ENCODE peak calls at places on chromosomes 13 and 19, in seven cellular contexts. U is thyroid gland, A is A549, F is esophagus squamous epithelium, R is uterus, S is upper lobe of left lung, M is heart left ventricle. O is an unnamed sample.

GRCh38 chr13:65679240-65679639 is 1550.9 kb downstream of the PCDH9 start:
- DNase-seq in M (no peak), U (no peak), F (no peak), S (no peak), A (no peak), R (no peak), O (no peak)

GRCh38 chr19:36939153-36939552 is 23.0 kb downstream of the ZNF568 start:
- DNase-seq in M (no peak), R (no peak), U (no peak), F (no peak), S (no peak), A (no peak), O (no peak)

GRCh38 chr13:113762538-113762937 is 3.5 kb downstream of the TMEM255B start:
- DNase-seq in M (no peak), S (no peak), F (no peak), A (no peak), U (no peak), R (no peak), O (no peak)

GRCh38 chr13:29543230-29544215 is 52.0 kb downstream of the SLC7A1 start:
- DNase-seq in A (no peak), R (no peak), S (no peak), U (no peak), F (no peak), M (no peak), O (no peak)

GRCh38 chr19:3458595-3459284 is 21.6 kb downstream of the SMIM24 start:
- DNase-seq in F (no peak), U (no peak), R (peak; percentile 71), S (no peak), M (peak; percentile 68), A (no peak), O (no peak)

GRCh38 chr13:32107474-32107873 is 75.9 kb downstream of the FRY start:
- DNase-seq in U (no peak), F (no peak), M (no peak), S (no peak), A (no peak), R (no peak), O (no peak)

GRCh38 chr19:58356236-58356970 is 3.1 kb upstream of the A1BG start:
- DNase-seq in R (no peak), F (no peak), S (no peak), U (no peak), M (no peak), A (no peak), O (no peak)

GRCh38 chr13:113668491-113668971 is 1.5 kb downstream of the GRK1 start:
- DNase-seq in U (no peak), R (peak; percentile 5), F (no peak), A (no peak), S (peak; percentile 15), M (peak; percentile 12), O (no peak)

GRCh38 chr13:26965976-26966375 is 205.4 kb upstream of the GPR12 start:
- DNase-seq in U (no peak), S (no peak), A (no peak), R (peak; percentile 45), F (no peak), M (peak; percentile 84), O (peak; percentile 79)

GRCh38 chr13:26971990-26972888 is 199.4 kb downstream of the USP12 start:
- DNase-seq in M (no peak), U (no peak), R (no peak), A (no peak), F (no peak), S (peak; percentile 66), O (peak; percentile 58)

GRCh38 chr13:26967119-26968038 is 204.2 kb downstream of the USP12 start:
- DNase-seq in R (no peak), M (peak; percentile 49), U (no peak), F (no peak), A (no peak), S (no peak), O (no peak)

GRCh38 chr13:26965058-26965380 is 204.4 kb upstream of the GPR12 start:
- DNase-seq in S (no peak), F (no peak), U (no peak), A (no peak), M (no peak), R (no peak), O (no peak)

DNA sequence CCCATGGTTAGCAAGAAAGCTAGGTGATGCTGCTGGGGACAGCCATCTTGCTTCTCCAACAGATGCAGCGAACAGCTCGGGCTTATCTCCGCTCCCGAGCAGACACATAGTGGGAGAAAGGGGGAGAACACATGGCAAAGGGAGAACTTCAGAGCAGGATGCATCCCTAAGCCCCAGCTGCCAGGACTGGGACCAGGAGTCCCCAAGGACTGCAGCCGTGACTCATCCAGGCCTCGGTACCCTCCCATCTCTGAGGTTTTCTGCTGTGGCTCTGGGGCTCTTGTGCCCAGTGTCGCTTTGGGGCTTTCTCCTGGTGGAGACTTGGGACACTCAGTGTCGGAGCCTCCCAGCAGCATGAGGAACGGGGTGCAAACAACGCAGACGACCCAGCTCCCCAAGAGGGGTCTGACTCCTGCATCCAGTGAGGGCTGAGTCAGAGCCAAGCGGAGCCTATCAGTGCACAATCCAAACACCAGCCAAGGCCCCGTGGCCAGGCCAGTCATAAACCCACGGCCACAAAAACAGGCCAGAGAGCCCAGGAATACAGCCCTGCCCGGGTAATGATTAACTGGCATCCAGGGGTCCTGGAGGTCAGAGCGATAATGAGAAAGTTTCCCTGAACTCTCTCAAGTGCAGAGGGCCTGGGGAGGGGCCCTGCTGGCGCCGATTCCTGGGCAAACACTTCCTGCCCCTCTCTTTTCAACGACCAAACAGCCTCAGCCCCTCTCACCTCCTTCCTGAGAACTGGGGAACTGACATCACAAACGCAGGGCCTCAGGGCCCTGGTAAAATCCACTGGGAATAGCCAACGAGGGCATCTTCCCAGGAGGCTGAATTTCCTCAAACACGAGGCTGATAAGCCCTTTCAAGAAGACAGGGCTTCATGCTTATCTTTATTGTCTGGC is 202.9 kb downstream of the USP12 start:
- DNase-seq in A (no peak), R (no peak), U (no peak), M (no peak), S (peak; percentile 49), F (no peak), O (peak; percentile 91)
- H3K27ac ChIP-seq in A (peak overlapping the region; percentile 63), R (no peak overlapping the region), U (no peak overlapping the region), M (no peak overlapping the region), S (peak overlapping the region; percentile 18), F (no peak overlapping the region), O (peak overlapping the region; percentile 97)

DNA sequence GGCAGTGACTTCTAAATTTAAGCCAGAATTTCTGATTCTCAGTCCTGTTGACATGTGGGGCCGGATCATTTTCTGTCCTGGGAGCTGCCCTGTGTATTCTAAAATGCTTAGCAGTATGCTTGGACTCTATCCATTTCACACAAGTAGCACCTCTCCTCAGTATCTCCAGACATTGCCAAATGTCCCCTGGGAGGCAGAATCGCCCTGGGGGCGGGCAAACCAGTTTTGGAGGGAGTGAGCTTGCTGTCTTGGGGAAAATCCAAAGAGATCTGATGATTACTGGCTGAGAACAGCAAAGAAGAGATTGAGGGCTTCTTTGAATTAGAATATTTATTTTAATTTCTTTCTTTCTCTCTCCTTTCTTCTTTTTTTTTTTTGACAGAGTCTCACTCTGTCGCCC is 16.4 kb downstream of the VAV1 start:
- DNase-seq in A (no peak), M (no peak), R (no peak), U (no peak), S (no peak), F (no peak), O (no peak)
- H3K4me1 ChIP-seq in A (no peaks in the 10 kb centered on the region), M (no peaks in the 10 kb centered on the region), R (no peaks in the 10 kb centered on the region), U (no peaks in the 10 kb centered on the region), S (no peaks in the 10 kb centered on the region), F (peaks cover 6% of the 10 kb centered on the region), O (no peaks in the 10 kb centered on the region)

GRCh38 chr19:51391073-51391611 is 751 bp upstream of the C19orf84 start:
- DNase-seq in A (no peak), F (no peak), S (no peak), R (no peak), U (no peak), M (no peak), O (no peak)

GRCh38 chr19:51396175-51396574 is 5.8 kb upstream of the C19orf84 start:
- DNase-seq in A (no peak), R (no peak), S (no peak), M (no peak), U (no peak), F (no peak), O (no peak)

GRCh38 chr19:51398096-51398704 is 7.8 kb upstream of the C19orf84 start:
- DNase-seq in A (peak; percentile 50), F (no peak), S (no peak), M (no peak), U (no peak), R (no peak), O (no peak)

GRCh38 chr19:51389143-51389542 is 1.2 kb downstream of the C19orf84 start:
- DNase-seq in R (no peak), M (no peak), A (no peak), F (no peak), U (no peak), S (no peak), O (no peak)

DNA sequence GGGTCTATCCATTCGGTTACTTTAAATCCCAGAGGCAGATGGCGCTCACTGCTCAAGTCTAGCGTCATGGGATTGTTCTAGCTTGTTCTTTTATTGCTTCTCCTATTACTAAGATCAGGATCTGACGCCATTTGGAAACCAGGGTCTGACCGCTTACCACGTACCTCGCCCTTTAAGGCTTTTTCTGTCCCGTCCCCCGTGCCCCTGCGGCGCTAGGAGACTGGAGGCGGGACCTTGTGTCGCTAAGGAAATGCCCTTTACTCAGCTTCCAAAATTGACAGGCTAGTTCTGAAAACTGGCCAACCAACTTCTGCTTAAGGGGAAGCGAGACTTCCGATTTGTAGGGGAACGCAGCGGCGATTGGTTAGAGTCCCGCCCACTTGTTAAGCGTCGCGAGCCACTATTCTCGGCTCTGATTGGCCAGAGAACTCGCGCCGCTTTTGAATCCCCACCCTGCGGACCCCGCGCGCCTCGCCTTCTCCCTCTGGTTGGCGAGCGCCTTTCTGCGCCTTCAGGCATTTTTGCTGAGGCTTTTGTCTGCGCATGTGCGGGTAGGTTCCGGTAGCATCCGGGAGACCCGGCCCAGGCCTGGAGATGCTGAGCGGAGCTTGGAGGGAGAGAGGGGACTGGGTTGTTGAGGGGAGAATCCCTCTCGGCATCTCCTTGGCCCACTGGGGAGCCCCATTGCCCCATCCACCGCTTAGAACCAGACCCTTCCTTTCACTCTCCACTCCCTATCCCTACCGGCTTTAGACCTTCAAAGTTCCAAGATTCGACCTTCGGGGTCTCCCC is 3.9 kb upstream of the C19orf84 start:
- DNase-seq in S (peak; percentile 96), M (peak; percentile 94), R (peak; percentile 95), U (peak; percentile 93), F (peak; percentile 83), A (peak; percentile 99), O (peak; percentile 92)
- TF ChIP-seq POLR2A in S (no peak), M (no peak), R (no peak), U (no peak), F (no peak), A (peak; percentile 59), O (no peak)

GRCh38 chr19:23686622-23687423 is at the start of gene ZNF675:
- DNase-seq in A (peak; percentile 80), F (peak; percentile 75), U (peak; percentile 96), S (peak; percentile 95), R (peak; percentile 89), M (peak; percentile 93), O (peak; percentile 87)
- H3K27ac ChIP-seq in A (peak within 1 kb of the TSS; percentile 94), F (peak within 1 kb of the TSS; percentile 90), U (peak within 1 kb of the TSS; percentile 75), S (peak within 1 kb of the TSS; percentile 92), R (peak within 1 kb of the TSS; percentile 78), M (peak within 1 kb of the TSS; percentile 84), O (peak within 1 kb of the TSS; percentile 70)

O was measured in right lobe of liver.